ENCODE peak calls at places on chromosomes 12 and 14, in four cellular contexts. X is uterus, A is prostate gland, U is sigmoid colon. D is an unnamed sample.

GRCh38 chr12:24695657-24696329 is 253.1 kb downstream of the BCAT1 start:
- DNase-seq in X (no peak), A (no peak), U (no peak), D (no peak)

GRCh38 chr14:100577986-100578431 is 9.2 kb downstream of the BEGAIN start:
- DNase-seq in X (no peak), A (no peak), U (peak; percentile 29), D (no peak)

GRCh38 chr12:6469609-6470374 is 685 bp downstream of the VAMP1 start:
- DNase-seq in X (no peak), A (no peak), U (no peak), D (no peak)

GRCh38 chr14:92607702-92608429 is 94.3 kb downstream of the RIN3 start:
- DNase-seq in X (no peak), A (no peak), U (no peak), D (no peak)

GRCh38 chr12:65203376-65203775 is 34.0 kb downstream of the LEMD3 start:
- DNase-seq in X (no peak), A (no peak), U (no peak), D (no peak)

GRCh38 chr12:60071759-60072191 is 475.9 kb downstream of the SLC16A7 start:
- DNase-seq in X (no peak), A (no peak), U (no peak), D (no peak)

GRCh38 chr12:53735-54095 is 12.9 kb upstream of the IQSEC3 start:
- DNase-seq in X (no peak), A (no peak), U (no peak), D (no peak)

GRCh38 chr14:81062816-81063215 is 107.4 kb downstream of the TSHR start:
- DNase-seq in X (no peak), A (no peak), U (no peak), D (no peak)

GRCh38 chr12:89349814-89350213 is 2.5 kb downstream of the DUSP6 start:
- DNase-seq in X (no peak), A (peak; percentile 53), U (peak; percentile 78), D (no peak)

DNA sequence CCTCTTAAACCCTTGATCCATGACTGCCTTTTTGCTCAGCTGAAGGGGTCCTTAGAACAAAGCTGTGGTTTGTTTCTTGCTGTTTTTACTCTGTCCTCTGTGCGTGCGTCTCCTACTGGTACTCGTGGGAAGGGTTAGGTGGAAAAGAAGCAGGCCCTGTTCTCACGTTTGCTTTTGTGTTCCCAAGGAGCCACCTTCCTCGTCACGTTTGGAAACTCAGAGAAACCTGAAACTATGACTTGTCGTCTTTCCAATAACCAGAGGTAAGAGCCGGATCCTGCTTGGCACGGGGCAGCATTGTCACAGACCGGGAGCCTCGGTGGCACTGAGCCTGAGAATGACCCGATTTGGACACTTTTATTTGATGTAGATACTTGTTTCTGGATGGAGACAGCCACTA is 13.1 kb downstream of the ZFYVE21 start:
- DNase-seq in X (no peak), A (peak; percentile 91), U (no peak), D (no peak)
- TF ChIP-seq CTCF in X (no peak), A (peak; percentile 34), U (no peak), D (no peak)

GRCh38 chr12:11022520-11022919 is at the start of gene TAS2R19:
- DNase-seq in X (no peak), A (no peak), U (no peak), D (no peak)

GRCh38 chr12:11026118-11026517 is 3.7 kb upstream of the TAS2R19 start:
- DNase-seq in X (no peak), A (no peak), U (no peak), D (no peak)

DNA sequence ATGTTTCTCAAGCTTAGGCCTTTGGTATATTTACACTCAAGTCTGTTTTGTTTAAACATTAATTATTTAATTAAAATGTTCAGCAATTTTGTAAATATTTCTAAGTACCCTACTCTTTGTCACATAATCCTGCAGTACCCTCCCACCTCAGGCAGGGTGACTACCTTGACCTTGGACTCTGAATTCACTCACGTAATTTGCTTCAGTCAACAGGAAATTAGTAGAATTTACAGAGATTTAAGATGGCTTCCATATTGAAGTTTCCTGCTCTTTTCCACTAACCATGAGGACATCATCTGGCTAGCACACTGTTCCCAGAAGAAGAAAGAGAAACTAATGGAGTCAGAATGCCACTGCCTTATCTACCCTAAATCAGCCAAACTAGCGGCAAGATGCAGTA is 967 bp upstream of the TAS2R19 start:
- DNase-seq in X (no peak), A (no peak), U (no peak), D (no peak)
- TF ChIP-seq CTCF in X (no peak), A (no peak), U (no peak), D (no peak)

DNA sequence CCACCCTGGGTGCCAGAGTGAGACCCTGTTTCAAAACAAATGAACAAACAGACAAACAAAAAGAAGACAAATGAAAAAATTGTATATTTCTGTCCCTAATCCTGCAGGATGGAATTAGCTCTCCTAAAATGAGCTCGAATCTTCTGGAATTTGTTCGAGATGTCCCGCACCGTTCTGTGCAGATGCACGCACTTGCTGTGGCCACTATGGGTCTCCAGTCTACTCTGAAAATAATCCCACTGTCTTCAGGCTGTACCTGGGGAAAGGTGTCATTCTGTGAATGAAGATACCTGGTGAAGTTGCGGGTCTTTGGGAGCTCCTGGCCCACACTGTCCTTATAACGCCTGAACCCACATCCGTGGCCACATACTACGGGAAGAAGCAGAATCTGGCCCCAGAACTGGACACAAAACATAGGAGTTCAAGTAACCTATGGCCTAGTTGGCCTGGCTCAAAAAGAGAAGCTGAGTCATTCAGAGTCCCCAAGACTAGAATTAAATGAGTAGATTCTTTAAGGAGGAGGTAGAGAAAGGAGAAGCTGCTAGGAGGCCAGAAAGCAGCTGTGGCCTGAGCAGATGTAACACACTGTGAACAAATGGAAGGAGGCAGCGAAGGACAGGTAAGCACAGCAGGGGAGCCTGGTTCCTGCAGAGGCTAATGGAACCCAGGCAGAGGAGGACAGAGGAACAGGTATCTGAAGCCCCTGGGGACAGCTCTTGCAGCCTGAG is 108.6 kb downstream of the FOXN3 start:
- DNase-seq in X (no peak), A (no peak), U (no peak), D (no peak)
- TF ChIP-seq CTCF in X (no peak), A (no peak), U (no peak), D (no peak)

DNA sequence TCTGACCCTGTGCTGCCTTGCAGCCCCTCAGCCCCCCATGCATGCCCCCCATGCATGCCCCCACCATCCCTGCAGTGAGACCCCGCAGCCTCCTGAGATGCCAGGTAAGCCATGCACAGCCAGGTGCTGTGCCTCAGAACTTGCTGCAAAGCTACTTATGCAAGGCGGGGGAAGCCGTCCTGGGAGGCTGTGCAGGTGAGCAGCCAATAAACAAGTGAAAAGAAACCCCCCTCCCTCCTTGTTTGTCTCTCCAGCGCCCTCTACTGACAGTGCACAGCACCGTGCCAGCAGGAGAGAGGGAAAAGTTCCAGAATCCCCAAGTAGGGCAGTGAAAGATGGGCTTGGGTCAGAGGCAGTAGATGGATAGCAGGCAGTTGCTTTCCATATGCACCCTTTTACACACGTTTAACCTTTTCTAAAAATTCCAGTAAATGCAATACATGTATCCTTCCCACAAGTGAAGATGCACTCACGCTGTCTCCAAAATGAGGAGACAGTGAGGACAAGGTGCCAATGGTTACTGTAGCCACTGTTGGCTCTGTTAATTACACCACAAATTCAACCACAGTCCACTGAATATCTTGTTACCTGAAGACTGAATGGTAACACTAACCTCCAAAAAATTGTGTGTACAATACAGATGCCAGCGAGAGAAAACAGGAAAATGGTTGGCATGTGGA is 18.0 kb downstream of the TNFAIP2 start:
- DNase-seq in X (no peak), A (no peak), U (no peak), D (no peak)
- TF ChIP-seq CTCF in X (peak; percentile 40), A (peak; percentile 43), U (peak; percentile 33), D (peak; percentile 40)

GRCh38 chr12:125351788-125352187 is 286.6 kb downstream of the AACS start:
- DNase-seq in X (no peak), A (no peak), U (no peak), D (no peak)
- TF ChIP-seq CTCF in X (no peak), A (no peak), U (no peak), D (no peak)

GRCh38 chr12:106139422-106140141 is 828 bp upstream of the NUAK1 start:
- DNase-seq in X (peak; percentile 76), A (peak; percentile 75), U (peak; percentile 90), D (peak; percentile 69)
- TF ChIP-seq CTCF in X (peak; percentile 2), A (no peak), U (no peak), D (no peak)

DNA sequence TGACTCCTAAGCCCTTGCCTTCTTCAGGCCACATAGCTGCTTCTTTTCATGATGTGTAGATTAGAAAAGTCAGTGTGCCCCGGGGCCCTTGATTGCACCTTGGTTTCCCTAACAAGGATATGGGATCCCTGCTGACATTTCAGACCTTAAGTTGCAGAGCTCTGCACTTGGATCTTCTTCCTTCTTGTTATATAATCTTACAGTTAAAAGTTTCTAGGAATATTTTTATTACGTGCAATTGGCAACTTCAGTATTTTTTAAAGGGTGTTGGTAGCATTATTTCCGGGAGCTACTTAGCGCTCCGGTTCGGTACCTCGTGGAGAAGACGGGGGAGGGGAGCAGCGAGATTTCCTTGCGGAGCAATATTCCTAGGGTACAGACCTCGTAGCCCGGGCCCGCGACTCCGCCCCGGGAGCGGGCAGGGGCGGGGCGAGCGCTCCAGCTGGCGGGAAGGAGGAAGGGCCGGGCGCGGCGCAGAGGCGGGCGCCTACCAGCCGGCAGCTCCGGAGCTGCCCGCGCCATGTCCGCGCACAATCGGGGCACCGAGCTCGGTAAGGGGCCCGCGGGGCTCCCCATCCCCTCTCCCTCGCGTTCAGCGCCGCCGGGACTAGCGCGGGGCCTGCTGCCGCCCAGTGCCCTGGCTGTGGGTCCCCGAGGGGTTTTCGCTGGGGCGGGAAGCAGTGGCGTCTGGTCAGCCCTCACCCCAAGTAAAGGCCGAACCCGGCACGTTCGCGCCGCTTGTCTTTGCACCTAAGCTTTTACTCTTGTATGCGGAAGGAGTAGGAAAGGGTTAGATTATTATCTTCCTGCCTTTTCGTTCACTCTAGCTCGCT is at the start of gene DERA:
- DNase-seq in X (peak; percentile 82), A (peak; percentile 74), U (peak; percentile 89), D (peak; percentile 82)
- TF ChIP-seq CTCF in X (peak; percentile 22), A (no peak), U (no peak), D (peak; percentile 11)

GRCh38 chr12:32305163-32305562 is 94.2 kb upstream of the FGD4 start:
- DNase-seq in X (no peak), A (no peak), U (no peak), D (no peak)

GRCh38 chr12:32301216-32301615 is 98.1 kb upstream of the FGD4 start:
- DNase-seq in X (no peak), A (no peak), U (no peak), D (no peak)

GRCh38 chr12:32303171-32303570 is 96.2 kb upstream of the FGD4 start:
- DNase-seq in X (no peak), A (no peak), U (no peak), D (no peak)

GRCh38 chr12:32298917-32299316 is 100.4 kb upstream of the FGD4 start:
- DNase-seq in X (no peak), A (no peak), U (no peak), D (no peak)

GRCh38 chr12:32302218-32302826 is 97.0 kb upstream of the FGD4 start:
- DNase-seq in X (no peak), A (no peak), U (no peak), D (no peak)
- TF ChIP-seq CTCF in X (peak; percentile 18), A (no peak), U (peak; percentile 16), D (peak; percentile 57)